ENCODE peak calls at places on chromosomes 16 and 17, in five cellular contexts. X, H, U, Z and Q are unnamed samples.

GRCh38 chr17:7856081-7856791 is 1.1 kb downstream of the NAA38 start:
- DNase-seq in X (peak; percentile 91), H (no peak), U (peak; percentile 80), Z (peak; percentile 52), Q (peak; percentile 31)

GRCh38 chr16:27583634-27584033 is 33.7 kb downstream of the KATNIP start:
- DNase-seq in X (no peak), H (no peak), U (no peak), Z (no peak), Q (no peak)

GRCh38 chr16:86387461-86388440 is 122.6 kb upstream of the FOXF1 start:
- DNase-seq in X (no peak), H (peak; percentile 63), U (no peak), Z (no peak), Q (no peak)

GRCh38 chr17:39632153-39632941 is 4.6 kb upstream of the STARD3 start:
- DNase-seq in X (no peak), H (peak; percentile 80), U (peak; percentile 93), Z (no peak), Q (peak; percentile 92)

GRCh38 chr17:929547-929946 is 50.0 kb downstream of the NXN start:
- DNase-seq in X (no peak), H (no peak), U (no peak), Z (no peak), Q (no peak)

GRCh38 chr16:87035053-87035452 is 282.1 kb downstream of the C16orf95 start:
- DNase-seq in X (no peak), H (no peak), U (no peak), Z (no peak), Q (no peak)

GRCh38 chr16:66470556-66470955 is 43.5 kb downstream of the BEAN1 start:
- DNase-seq in X (no peak), H (no peak), U (no peak), Z (no peak), Q (peak; percentile 5)

GRCh38 chr17:1109606-1110523 is 69.9 kb downstream of the ABR start:
- DNase-seq in X (peak; percentile 92), H (no peak), U (peak; percentile 91), Z (peak; percentile 63), Q (peak; percentile 90)

GRCh38 chr16:3152273-3153076 is 17.6 kb downstream of the ZNF213 start:
- DNase-seq in X (peak; percentile 87), H (peak; percentile 89), U (peak; percentile 91), Z (peak; percentile 100), Q (peak; percentile 69)
- H3K27ac ChIP-seq in X (peak overlapping the region; percentile 71), H (peak overlapping the region; percentile 95), U (peak overlapping the region; percentile 79), Z (no peak overlapping the region), Q (peak overlapping the region; percentile 69)

GRCh38 chr17:16552637-16553045 is 16.4 kb downstream of the ZNF287 start:
- DNase-seq in X (no peak), H (no peak), U (no peak), Z (no peak), Q (no peak)
- H3K9me3 ChIP-seq in X (peaks cover 100% of the 10 kb centered on the region), H (peaks cover 51% of the 10 kb centered on the region), U (peaks cover 76% of the 10 kb centered on the region), Z (peaks cover 58% of the 10 kb centered on the region), Q (peaks cover 78% of the 10 kb centered on the region)

GRCh38 chr16:31456988-31457360 is 2.3 kb upstream of the ARMC5 start:
- DNase-seq in X (no peak), H (no peak), U (no peak), Z (no peak), Q (no peak)

GRCh38 chr16:31460582-31461002 is 1.3 kb downstream of the ARMC5 start:
- DNase-seq in X (peak; percentile 76), H (peak; percentile 56), U (no peak), Z (no peak), Q (peak; percentile 49)

GRCh38 chr16:31458073-31458834 is 1.0 kb upstream of the ARMC5 start:
- DNase-seq in X (peak; percentile 94), H (no peak), U (peak; percentile 72), Z (peak; percentile 64), Q (peak; percentile 68)

GRCh38 chr16:31459722-31460581 is 651 bp downstream of the ARMC5 start:
- DNase-seq in X (peak; percentile 100), H (peak; percentile 98), U (peak; percentile 100), Z (peak; percentile 100), Q (peak; percentile 100)

GRCh38 chr16:31458835-31459721 is at the start of gene ARMC5:
- DNase-seq in X (peak; percentile 99), H (peak; percentile 97), U (peak; percentile 98), Z (peak; percentile 93), Q (peak; percentile 97)
- TF ChIP-seq POLR2A in X (peak; percentile 12), H (peak; percentile 29), U (peak; percentile 65), Z (peak; percentile 96), Q (peak; percentile 67)

DNA sequence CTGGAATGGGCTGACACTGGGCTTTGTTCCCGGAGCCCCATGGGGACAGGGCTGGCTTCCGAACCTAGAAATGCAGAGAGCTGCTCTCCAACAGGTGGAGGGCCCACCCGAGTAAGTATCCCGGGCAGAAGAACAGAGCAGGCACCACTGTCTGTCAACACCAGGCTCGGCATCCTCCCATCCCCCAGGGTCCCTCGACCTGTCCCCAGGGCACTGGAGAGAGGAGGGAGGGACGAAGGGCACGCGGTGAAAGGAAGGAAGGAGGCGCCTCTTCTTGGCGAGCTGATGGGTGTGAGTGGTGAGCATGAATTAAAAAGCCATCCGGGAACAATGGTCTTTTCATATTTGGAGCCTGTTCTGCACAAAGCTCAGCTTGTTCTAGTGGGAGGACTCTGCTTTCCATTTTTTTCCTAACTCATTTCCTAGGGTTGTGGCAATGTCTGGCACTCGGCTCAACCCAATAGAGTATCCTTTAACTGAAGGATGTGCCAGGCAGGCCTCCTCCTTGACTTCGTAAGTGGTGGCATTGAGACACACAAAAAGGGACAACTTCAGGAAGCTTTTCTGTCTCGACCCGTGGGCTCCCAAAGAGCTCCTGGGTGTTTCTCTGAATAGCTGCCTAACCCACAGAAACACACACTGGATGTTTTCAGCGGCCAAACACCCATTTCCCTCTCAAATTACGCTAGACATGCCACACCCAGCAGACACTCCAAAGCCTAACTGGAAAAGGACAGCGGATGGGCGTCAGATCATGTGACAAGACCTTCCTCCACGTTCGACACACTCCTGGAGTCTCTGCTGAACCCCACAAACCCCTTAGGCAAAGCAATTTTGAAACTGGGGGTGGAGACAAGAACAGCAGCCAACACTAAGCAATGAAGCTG is 47.7 kb downstream of the ZFHX3 start:
- DNase-seq in X (no peak), H (no peak), U (no peak), Z (no peak), Q (no peak)
- H3K27ac ChIP-seq in X (no peak overlapping the region), H (no peak overlapping the region), U (peak overlapping the region; percentile 24), Z (no peak overlapping the region), Q (no peak overlapping the region)